ENCODE peak calls at places on chromosomes 7 and 10, in nine cellular contexts. One of them, this sample, is unnamed.

GRCh38 chr10:110609592-110609991 is 34.5 kb upstream of the RBM20 start:
- DNase-seq in Kasumi-1: peak
- DNase-seq in CD4-positive, alpha-beta T cell: no peak
- DNase-seq in AG08395: no peak
- DNase-seq in NCI-H748 treated with DMSO at 0.1 percent for 48 hours: no peak
- DNase-seq in NAMALWA: peak
- DNase-seq in OCI-LY7: peak
- DNase-seq in fibroblast of lung: no peak
- DNase-seq in midbrain: no peak
- DNase-seq in this sample: peak

GRCh38 chr7:29854257-29854938 is 48.1 kb downstream of the WIPF3 start:
- DNase-seq in midbrain: no peak
- DNase-seq in NAMALWA: no peak
- DNase-seq in NCI-H748 treated with DMSO at 0.1 percent for 48 hours: no peak
- DNase-seq in fibroblast of lung: peak
- DNase-seq in Kasumi-1: peak
- DNase-seq in OCI-LY7: no peak
- DNase-seq in AG08395: no peak
- DNase-seq in CD4-positive, alpha-beta T cell: no peak
- DNase-seq in this sample: no peak

GRCh38 chr10:983401-983800 is 4.8 kb upstream of the GTPBP4 start:
- DNase-seq in AG08395: no peak
- DNase-seq in CD4-positive, alpha-beta T cell: no peak
- DNase-seq in fibroblast of lung: no peak
- DNase-seq in midbrain: no peak
- DNase-seq in NAMALWA: no peak
- DNase-seq in NCI-H748 treated with DMSO at 0.1 percent for 48 hours: no peak
- DNase-seq in Kasumi-1: no peak
- DNase-seq in OCI-LY7: no peak
- DNase-seq in this sample: no peak

GRCh38 chr7:2116086-2116810 is 116.5 kb downstream of the MAD1L1 start:
- DNase-seq in Kasumi-1: no peak
- DNase-seq in AG08395: no peak
- DNase-seq in CD4-positive, alpha-beta T cell: no peak
- DNase-seq in NAMALWA: no peak
- DNase-seq in fibroblast of lung: peak
- DNase-seq in midbrain: no peak
- DNase-seq in OCI-LY7: no peak
- DNase-seq in NCI-H748 treated with DMSO at 0.1 percent for 48 hours: no peak
- DNase-seq in this sample: no peak

GRCh38 chr10:4541292-4541691 is 284.7 kb upstream of the AKR1E2 start:
- DNase-seq in fibroblast of lung: peak
- DNase-seq in midbrain: no peak
- DNase-seq in OCI-LY7: no peak
- DNase-seq in NCI-H748 treated with DMSO at 0.1 percent for 48 hours: no peak
- DNase-seq in CD4-positive, alpha-beta T cell: no peak
- DNase-seq in NAMALWA: no peak
- DNase-seq in AG08395: peak
- DNase-seq in Kasumi-1: no peak
- DNase-seq in this sample: no peak

GRCh38 chr7:80781561-80781979 is 137.3 kb downstream of the SEMA3C start:
- DNase-seq in Kasumi-1: no peak
- DNase-seq in CD4-positive, alpha-beta T cell: no peak
- DNase-seq in midbrain: peak
- DNase-seq in fibroblast of lung: peak
- DNase-seq in AG08395: peak
- DNase-seq in OCI-LY7: no peak
- DNase-seq in NCI-H748 treated with DMSO at 0.1 percent for 48 hours: no peak
- DNase-seq in NAMALWA: no peak
- DNase-seq in this sample: peak

GRCh38 chr7:140225562-140226249 is 48.9 kb upstream of the KDM7A start:
- DNase-seq in Kasumi-1: no peak
- DNase-seq in NAMALWA: no peak
- DNase-seq in fibroblast of lung: no peak
- DNase-seq in midbrain: peak
- DNase-seq in AG08395: no peak
- DNase-seq in CD4-positive, alpha-beta T cell: no peak
- DNase-seq in OCI-LY7: no peak
- DNase-seq in NCI-H748 treated with DMSO at 0.1 percent for 48 hours: no peak
- DNase-seq in this sample: no peak

GRCh38 chr10:7426349-7426748 is 15.5 kb upstream of the SFMBT2 start:
- DNase-seq in Kasumi-1: no peak
- DNase-seq in fibroblast of lung: no peak
- DNase-seq in NAMALWA: no peak
- DNase-seq in CD4-positive, alpha-beta T cell: no peak
- DNase-seq in AG08395: no peak
- DNase-seq in midbrain: no peak
- DNase-seq in OCI-LY7: no peak
- DNase-seq in NCI-H748 treated with DMSO at 0.1 percent for 48 hours: no peak
- DNase-seq in this sample: no peak

This sample was measured in cerebellar cortex.